ENCODE peak calls at places on chromosomes 13 and 19, in seven cellular contexts. One of them, this sample, is unnamed.

GRCh38 chr19:53131732-53132131 is 978 bp downstream of the ZNF415 start:
- DNase-seq in neural progenitor cell: peak; percentile 14
- DNase-seq in GM23248: peak; percentile 16
- DNase-seq in PC-3: no peak
- DNase-seq in HCT116: no peak
- DNase-seq in hepatocyte: no peak
- DNase-seq in MM.1S: no peak
- DNase-seq in this sample: peak; percentile 15

GRCh38 chr19:14127176-14127575 is 9.2 kb downstream of the ASF1B start:
- DNase-seq in neural progenitor cell: no peak
- DNase-seq in GM23248: no peak
- DNase-seq in PC-3: no peak
- DNase-seq in HCT116: no peak
- DNase-seq in hepatocyte: no peak
- DNase-seq in MM.1S: no peak
- DNase-seq in this sample: no peak

GRCh38 chr19:2219726-2220125 is 16.4 kb downstream of the PLEKHJ1 start:
- DNase-seq in neural progenitor cell: no peak
- DNase-seq in GM23248: no peak
- DNase-seq in PC-3: no peak
- DNase-seq in HCT116: no peak
- DNase-seq in hepatocyte: no peak
- DNase-seq in MM.1S: no peak
- DNase-seq in this sample: no peak

GRCh38 chr19:4474504-4475136 is 2.5 kb downstream of the HDGFL2 start:
- DNase-seq in neural progenitor cell: peak; percentile 93
- DNase-seq in GM23248: peak; percentile 66
- DNase-seq in PC-3: peak; percentile 12
- DNase-seq in HCT116: no peak
- DNase-seq in hepatocyte: peak; percentile 81
- DNase-seq in MM.1S: no peak
- DNase-seq in this sample: peak; percentile 95

GRCh38 chr19:57708641-57709354 is at the start of gene ZNF154:
- DNase-seq in neural progenitor cell: peak; percentile 94
- DNase-seq in GM23248: peak; percentile 88
- DNase-seq in PC-3: no peak
- DNase-seq in HCT116: no peak
- DNase-seq in hepatocyte: peak; percentile 87
- DNase-seq in MM.1S: no peak
- DNase-seq in this sample: peak; percentile 99

GRCh38 chr19:6718111-6718740 is 2.2 kb downstream of the C3 start:
- DNase-seq in neural progenitor cell: no peak
- DNase-seq in GM23248: no peak
- DNase-seq in PC-3: no peak
- DNase-seq in HCT116: no peak
- DNase-seq in hepatocyte: no peak
- DNase-seq in MM.1S: no peak
- DNase-seq in this sample: no peak

GRCh38 chr19:10544242-10544752 is 593 bp downstream of the ATG4D start:
- DNase-seq in neural progenitor cell: peak; percentile 35
- DNase-seq in GM23248: peak; percentile 58
- DNase-seq in PC-3: no peak
- DNase-seq in HCT116: no peak
- DNase-seq in hepatocyte: peak; percentile 58
- DNase-seq in MM.1S: peak; percentile 17
- DNase-seq in this sample: peak; percentile 37

GRCh38 chr19:15615526-15615925 is 508 bp downstream of the CYP4F8 start:
- DNase-seq in neural progenitor cell: no peak
- DNase-seq in GM23248: no peak
- DNase-seq in PC-3: no peak
- DNase-seq in HCT116: no peak
- DNase-seq in hepatocyte: no peak
- DNase-seq in MM.1S: no peak
- DNase-seq in this sample: no peak

GRCh38 chr13:90867336-90867683 is 480.2 kb upstream of the MIR17HG start:
- DNase-seq in neural progenitor cell: peak; percentile 81
- DNase-seq in GM23248: peak; percentile 86
- DNase-seq in PC-3: peak; percentile 86
- DNase-seq in HCT116: peak; percentile 33
- DNase-seq in hepatocyte: peak; percentile 82
- DNase-seq in MM.1S: peak; percentile 38
- DNase-seq in this sample: peak; percentile 91

GRCh38 chr13:55307909-55308308 is 1832.8 kb upstream of the PRR20A start:
- DNase-seq in neural progenitor cell: no peak
- DNase-seq in GM23248: no peak
- DNase-seq in PC-3: peak; percentile 25
- DNase-seq in HCT116: no peak
- DNase-seq in hepatocyte: no peak
- DNase-seq in MM.1S: no peak
- DNase-seq in this sample: no peak

GRCh38 chr19:40612831-40613668 is 11.9 kb downstream of the LTBP4 start:
- DNase-seq in neural progenitor cell: peak; percentile 88
- DNase-seq in GM23248: peak; percentile 61
- DNase-seq in PC-3: no peak
- DNase-seq in HCT116: no peak
- DNase-seq in hepatocyte: peak; percentile 72
- DNase-seq in MM.1S: peak; percentile 64
- DNase-seq in this sample: peak; percentile 93

GRCh38 chr19:15276620-15277019 is 44.4 kb upstream of the EPHX3 start:
- DNase-seq in neural progenitor cell: no peak
- DNase-seq in GM23248: no peak
- DNase-seq in PC-3: no peak
- DNase-seq in HCT116: no peak
- DNase-seq in hepatocyte: no peak
- DNase-seq in MM.1S: no peak
- DNase-seq in this sample: no peak

GRCh38 chr13:42495256-42495655 is 78.7 kb upstream of the TNFSF11 start:
- DNase-seq in neural progenitor cell: no peak
- DNase-seq in GM23248: peak; percentile 13
- DNase-seq in PC-3: peak; percentile 43
- DNase-seq in HCT116: no peak
- DNase-seq in hepatocyte: no peak
- DNase-seq in MM.1S: no peak
- DNase-seq in this sample: no peak

GRCh38 chr13:110442946-110443632 is 118.4 kb downstream of the RAB20 start:
- DNase-seq in neural progenitor cell: no peak
- DNase-seq in GM23248: peak; percentile 70
- DNase-seq in PC-3: peak; percentile 47
- DNase-seq in HCT116: no peak
- DNase-seq in hepatocyte: no peak
- DNase-seq in MM.1S: no peak
- DNase-seq in this sample: no peak

GRCh38 chr19:32404939-32405430 is 585 bp upstream of the DPY19L3 start:
- DNase-seq in neural progenitor cell: peak; percentile 84
- DNase-seq in GM23248: peak; percentile 55
- DNase-seq in PC-3: peak; percentile 19
- DNase-seq in HCT116: no peak
- DNase-seq in hepatocyte: peak; percentile 58
- DNase-seq in MM.1S: peak; percentile 8
- DNase-seq in this sample: no peak

GRCh38 chr19:53254451-53255341 is at the start of gene ZNF677:
- DNase-seq in neural progenitor cell: peak; percentile 83
- DNase-seq in GM23248: peak; percentile 96
- DNase-seq in PC-3: peak; percentile 65
- DNase-seq in HCT116: no peak
- DNase-seq in hepatocyte: peak; percentile 92
- DNase-seq in MM.1S: no peak
- DNase-seq in this sample: peak; percentile 90

GRCh38 chr13:97879646-97880297 is 73.7 kb upstream of the IPO5 start:
- DNase-seq in neural progenitor cell: no peak
- DNase-seq in GM23248: peak; percentile 91
- DNase-seq in PC-3: peak; percentile 87
- DNase-seq in HCT116: peak; percentile 12
- DNase-seq in hepatocyte: no peak
- DNase-seq in MM.1S: no peak
- DNase-seq in this sample: peak; percentile 39

GRCh38 chr19:18291590-18292459 is 10.4 kb upstream of the JUND start:
- DNase-seq in neural progenitor cell: peak; percentile 77
- DNase-seq in GM23248: peak; percentile 86
- DNase-seq in PC-3: peak; percentile 35
- DNase-seq in HCT116: no peak
- DNase-seq in hepatocyte: peak; percentile 94
- DNase-seq in MM.1S: no peak
- DNase-seq in this sample: peak; percentile 86

GRCh38 chr13:34640179-34640929 is 301.7 kb upstream of the NBEA start:
- DNase-seq in neural progenitor cell: peak; percentile 11
- DNase-seq in GM23248: no peak
- DNase-seq in PC-3: no peak
- DNase-seq in HCT116: no peak
- DNase-seq in hepatocyte: no peak
- DNase-seq in MM.1S: no peak
- DNase-seq in this sample: no peak

GRCh38 chr13:80989770-80990169 is 648.8 kb upstream of the SPRY2 start:
- DNase-seq in neural progenitor cell: no peak
- DNase-seq in GM23248: no peak
- DNase-seq in PC-3: no peak
- DNase-seq in HCT116: no peak
- DNase-seq in hepatocyte: no peak
- DNase-seq in MM.1S: no peak
- DNase-seq in this sample: no peak

GRCh38 chr19:13381827-13382632 is 124.2 kb downstream of the CACNA1A start:
- DNase-seq in neural progenitor cell: no peak
- DNase-seq in GM23248: no peak
- DNase-seq in PC-3: no peak
- DNase-seq in HCT116: no peak
- DNase-seq in hepatocyte: no peak
- DNase-seq in MM.1S: no peak
- DNase-seq in this sample: no peak

GRCh38 chr19:13597625-13598024 is 91.3 kb upstream of the CACNA1A start:
- DNase-seq in neural progenitor cell: peak; percentile 79
- DNase-seq in GM23248: peak; percentile 85
- DNase-seq in PC-3: peak; percentile 83
- DNase-seq in HCT116: peak; percentile 57
- DNase-seq in hepatocyte: peak; percentile 78
- DNase-seq in MM.1S: peak; percentile 21
- DNase-seq in this sample: peak; percentile 76

DNA sequence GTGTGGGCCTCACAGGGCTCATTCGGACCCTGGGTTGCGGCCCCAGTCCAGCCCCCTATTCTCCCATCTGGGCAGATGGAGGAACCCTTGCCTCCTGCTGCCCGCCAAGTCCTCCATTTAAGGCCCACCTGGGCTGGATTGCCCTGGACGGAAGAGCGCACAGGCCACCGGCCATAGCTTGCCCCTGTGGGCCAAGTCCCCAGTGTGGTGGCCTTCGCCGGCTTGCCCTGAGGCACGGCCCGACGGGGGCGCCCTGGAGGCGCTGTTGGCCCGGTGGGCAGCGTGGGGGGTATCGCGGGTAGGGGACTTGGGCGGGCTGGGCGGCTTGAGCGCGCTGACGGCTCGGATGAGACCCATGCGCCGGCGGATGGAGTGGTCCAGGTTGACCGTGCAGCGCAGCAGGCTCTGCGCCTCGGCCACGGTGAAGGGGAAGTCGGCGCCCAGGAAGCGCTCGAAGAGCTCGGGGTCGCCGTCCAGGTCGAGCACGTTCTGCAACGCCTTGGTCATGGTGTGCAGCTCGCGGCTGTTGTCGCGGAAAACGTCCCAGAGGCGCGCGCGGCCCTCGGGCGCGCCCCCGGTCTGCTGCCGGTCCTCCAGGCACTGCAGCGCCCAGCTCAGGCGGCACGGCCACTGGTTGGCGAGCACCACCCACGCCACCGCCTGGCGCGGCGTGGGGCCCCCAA is 8.8 kb downstream of the NKPD1 start:
- DNase-seq in neural progenitor cell: peak; percentile 21
- DNase-seq in GM23248: peak; percentile 20
- DNase-seq in PC-3: no peak
- DNase-seq in HCT116: no peak
- DNase-seq in hepatocyte: no peak
- DNase-seq in MM.1S: no peak
- DNase-seq in this sample: peak; percentile 60
- H3K4me1 ChIP-seq in neural progenitor cell: peaks cover 11% of the 10 kb centered on the region
- H3K4me1 ChIP-seq in GM23248: peaks cover 6% of the 10 kb centered on the region
- H3K4me1 ChIP-seq in PC-3: peaks cover 9% of the 10 kb centered on the region
- H3K4me1 ChIP-seq in HCT116: peaks cover 32% of the 10 kb centered on the region
- H3K4me1 ChIP-seq in hepatocyte: peaks cover 15% of the 10 kb centered on the region
- H3K4me1 ChIP-seq in MM.1S: no peaks in the 10 kb centered on the region
- H3K4me1 ChIP-seq in this sample: no peaks in the 10 kb centered on the region

DNA sequence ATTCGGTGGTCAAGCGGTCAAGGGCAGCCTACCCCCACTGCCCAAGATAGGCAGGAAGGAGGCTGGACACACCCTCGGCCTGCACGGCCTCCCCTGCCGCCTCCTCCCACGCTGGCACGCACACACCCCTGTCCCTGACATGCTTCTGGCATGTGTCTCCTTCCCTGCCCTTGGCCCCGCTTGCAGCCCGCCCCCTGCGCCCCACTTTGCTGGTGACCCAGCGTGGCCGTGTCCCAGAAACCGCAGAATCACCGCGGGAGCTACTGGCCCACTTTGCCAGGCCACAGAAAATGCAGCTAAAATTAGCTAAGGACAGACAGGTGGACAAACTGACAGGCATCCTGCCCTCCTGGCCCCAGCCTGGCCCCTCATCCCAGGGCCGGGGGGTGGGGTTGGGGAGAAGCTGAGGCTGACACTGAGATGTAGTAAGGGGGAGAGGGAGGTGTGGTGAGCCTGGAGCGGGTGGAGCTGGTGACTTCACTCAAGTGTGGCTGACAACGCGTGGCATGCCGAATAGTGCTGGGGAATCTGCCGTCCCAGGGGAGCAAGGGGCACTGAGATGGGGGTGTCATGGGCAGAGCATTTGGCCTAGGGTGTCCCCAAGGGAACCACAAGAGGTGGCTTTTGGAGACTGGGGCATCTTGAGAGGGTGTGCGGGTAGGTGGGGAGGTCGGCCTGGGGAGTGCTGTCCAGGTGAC is 2.4 kb downstream of the SHANK1 start:
- DNase-seq in neural progenitor cell: no peak
- DNase-seq in GM23248: no peak
- DNase-seq in PC-3: no peak
- DNase-seq in HCT116: no peak
- DNase-seq in hepatocyte: no peak
- DNase-seq in MM.1S: no peak
- DNase-seq in this sample: no peak
- TF ChIP-seq EZH2 in neural progenitor cell: no peak
- TF ChIP-seq EZH2 in GM23248: no peak
- TF ChIP-seq EZH2 in PC-3: no peak
- TF ChIP-seq EZH2 in HCT116: no peak
- TF ChIP-seq EZH2 in hepatocyte: no peak
- TF ChIP-seq EZH2 in MM.1S: no peak
- TF ChIP-seq EZH2 in this sample: no peak

GRCh38 chr19:35206379-35206778 is 22.2 kb downstream of the FAM187B start:
- DNase-seq in neural progenitor cell: no peak
- DNase-seq in GM23248: no peak
- DNase-seq in PC-3: no peak
- DNase-seq in HCT116: no peak
- DNase-seq in hepatocyte: no peak
- DNase-seq in MM.1S: peak; percentile 96
- DNase-seq in this sample: no peak
- TF ChIP-seq EZH2phosphoT487 in neural progenitor cell: no peak
- TF ChIP-seq EZH2phosphoT487 in GM23248: no peak
- TF ChIP-seq EZH2phosphoT487 in PC-3: no peak
- TF ChIP-seq EZH2phosphoT487 in HCT116: no peak
- TF ChIP-seq EZH2phosphoT487 in hepatocyte: no peak
- TF ChIP-seq EZH2phosphoT487 in MM.1S: no peak
- TF ChIP-seq EZH2phosphoT487 in this sample: no peak

DNA sequence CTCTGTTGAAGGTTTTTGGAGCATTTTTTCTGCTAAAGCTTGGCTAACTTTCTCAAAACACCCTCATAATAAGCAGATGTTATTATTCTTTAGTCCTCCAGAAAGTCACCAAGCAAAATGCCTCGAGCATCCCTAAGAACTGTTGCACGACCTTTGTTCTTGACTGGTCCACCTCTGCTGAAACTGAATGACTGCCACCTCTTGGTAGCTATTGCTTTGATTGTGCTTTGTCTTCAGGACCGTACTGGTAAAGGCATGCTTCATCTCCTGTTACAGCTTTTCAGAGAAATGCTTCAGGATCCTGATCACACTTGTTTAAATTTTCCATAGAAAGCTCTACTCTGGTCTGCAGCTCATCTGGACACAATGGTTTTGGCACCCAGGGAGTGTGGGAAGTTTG is 254.8 kb downstream of the DCT start:
- DNase-seq in neural progenitor cell: peak; percentile 19
- DNase-seq in GM23248: no peak
- DNase-seq in PC-3: no peak
- DNase-seq in HCT116: no peak
- DNase-seq in hepatocyte: no peak
- DNase-seq in MM.1S: no peak
- DNase-seq in this sample: peak; percentile 26
- H3K4me1 ChIP-seq in neural progenitor cell: no peaks in the 10 kb centered on the region
- H3K4me1 ChIP-seq in GM23248: no peaks in the 10 kb centered on the region
- H3K4me1 ChIP-seq in PC-3: no peaks in the 10 kb centered on the region
- H3K4me1 ChIP-seq in HCT116: no peaks in the 10 kb centered on the region
- H3K4me1 ChIP-seq in hepatocyte: no peaks in the 10 kb centered on the region
- H3K4me1 ChIP-seq in MM.1S: no peaks in the 10 kb centered on the region
- H3K4me1 ChIP-seq in this sample: peaks cover under 1% of the 10 kb centered on the region

This sample was measured in GM23338.